ENCODE peak calls at places on chromosomes 3 and 15, in five cellular contexts. D is stomach, E is GM23338, X is transverse colon, K is HepG2. Z is an unnamed sample.

GRCh38 chr3:167762296-167762695 is 26.8 kb downstream of the SERPINI1 start:
- DNase-seq in K (no peak), E (no peak), X (no peak), D (no peak), Z (no peak)

GRCh38 chr3:127953092-127953491 is 38.1 kb downstream of the KBTBD12 start:
- DNase-seq in D (no peak), E (no peak), X (no peak), K (no peak), Z (no peak)

GRCh38 chr15:60760646-60761504 is 281.9 kb upstream of the ICE2 start:
- DNase-seq in E (no peak), D (no peak), K (no peak), X (no peak), Z (no peak)

GRCh38 chr3:123244128-123244527 is 42.4 kb downstream of the SEC22A start:
- DNase-seq in D (no peak), K (no peak), E (no peak), X (no peak), Z (no peak)

GRCh38 chr3:8482960-8483665 is 18.5 kb upstream of the LMCD1 start:
- DNase-seq in D (peak; percentile 58), E (no peak), X (peak; percentile 23), K (peak; percentile 75), Z (peak; percentile 90)

GRCh38 chr3:113063126-113063894 is 72.5 kb downstream of the GTPBP8 start:
- DNase-seq in K (no peak), E (no peak), X (no peak), D (no peak), Z (no peak)

GRCh38 chr3:52879090-52879489 is 18.3 kb downstream of the STIMATE start:
- DNase-seq in X (no peak), E (peak; percentile 49), K (no peak), D (no peak), Z (no peak)

GRCh38 chr3:170142373-170142772 is 39.2 kb downstream of the PHC3 start:
- DNase-seq in K (no peak), D (no peak), E (no peak), X (no peak), Z (no peak)

GRCh38 chr15:64521201-64521600 is 60.8 kb downstream of the ZNF609 start:
- DNase-seq in D (no peak), X (no peak), K (no peak), E (no peak), Z (peak; percentile 39)

GRCh38 chr15:44340410-44340809 is 51.9 kb downstream of the GOLM2 start:
- DNase-seq in X (no peak), K (no peak), D (no peak), E (peak; percentile 30), Z (no peak)

GRCh38 chr3:191236635-191237034 is 37.6 kb downstream of the OSTN start:
- DNase-seq in D (no peak), X (no peak), K (no peak), E (no peak), Z (no peak)

GRCh38 chr3:77370413-77370812 is 330.5 kb downstream of the ROBO2 start:
- DNase-seq in E (no peak), K (no peak), D (no peak), X (no peak), Z (no peak)

GRCh38 chr15:76196286-76196948 is 114.9 kb downstream of the ETFA start:
- DNase-seq in E (no peak), K (peak; percentile 86), D (peak; percentile 82), X (peak; percentile 79), Z (peak; percentile 87)

GRCh38 chr15:95298729-95299128 is 1031.8 kb upstream of the NR2F2 start:
- DNase-seq in K (no peak), E (no peak), X (no peak), D (no peak), Z (no peak)
- H3K4me1 ChIP-seq in K (no peaks in the 10 kb centered on the region), E (no peaks in the 10 kb centered on the region), X (no peaks in the 10 kb centered on the region), D (peaks cover 29% of the 10 kb centered on the region), Z (no peaks in the 10 kb centered on the region)

DNA sequence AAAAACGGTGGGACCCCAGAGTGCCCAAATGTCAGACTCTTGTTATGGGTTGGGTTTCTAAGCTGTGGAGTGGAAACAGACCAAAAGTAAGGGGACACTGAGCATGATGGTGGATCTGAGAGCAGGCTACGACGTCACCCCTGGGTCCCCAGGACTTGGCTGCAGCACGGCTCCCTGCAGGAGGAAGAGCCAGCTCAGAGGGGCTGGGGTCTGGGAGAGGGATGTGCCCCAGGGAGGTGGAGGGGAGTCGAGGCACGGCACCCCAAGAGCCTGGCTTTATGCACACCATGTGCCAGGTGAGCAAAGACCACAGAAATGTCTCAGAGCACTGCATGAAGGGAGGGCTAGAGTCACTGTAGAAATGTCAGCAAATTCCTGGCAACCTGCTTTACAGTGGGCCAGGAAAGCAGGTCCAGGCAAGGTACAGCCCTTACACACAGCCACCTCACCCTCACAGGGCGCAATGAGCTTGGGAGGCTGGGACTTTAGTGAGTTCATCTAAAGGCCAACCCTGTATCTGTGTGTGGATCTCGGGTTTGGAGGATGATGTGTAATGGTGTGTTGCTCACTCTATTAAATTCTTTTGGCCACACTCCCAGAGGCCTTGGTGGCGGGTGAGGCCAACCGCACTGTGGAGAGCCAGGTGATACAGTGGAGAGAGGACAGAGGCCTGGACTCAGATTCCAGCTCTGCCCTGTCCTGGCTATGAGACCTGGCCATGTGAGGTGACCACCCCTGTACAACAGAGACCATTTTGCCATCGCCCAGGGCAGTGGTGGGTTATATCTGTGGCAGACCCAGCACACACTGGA is 14.1 kb downstream of the CTSH start:
- DNase-seq in E (no peak), K (no peak), D (no peak), X (no peak), Z (peak; percentile 95)
- TF ChIP-seq POLR2AphosphoS5 in E (no peak), K (no peak), D (no peak), X (no peak), Z (peak; percentile 91)

GRCh38 chr3:32454111-32454510 is 48.5 kb downstream of the CMTM6 start:
- DNase-seq in D (peak; percentile 20), K (no peak), E (no peak), X (no peak), Z (no peak)

GRCh38 chr3:32451049-32451659 is 51.5 kb downstream of the CMTM6 start:
- DNase-seq in D (peak; percentile 21), E (no peak), X (no peak), K (no peak), Z (no peak)

GRCh38 chr3:32453346-32453745 is 49.3 kb downstream of the CMTM6 start:
- DNase-seq in D (no peak), E (no peak), K (no peak), X (no peak), Z (no peak)

GRCh38 chr3:32450426-32450825 is 52.2 kb downstream of the CMTM6 start:
- DNase-seq in X (no peak), E (no peak), K (no peak), D (no peak), Z (no peak)

DNA sequence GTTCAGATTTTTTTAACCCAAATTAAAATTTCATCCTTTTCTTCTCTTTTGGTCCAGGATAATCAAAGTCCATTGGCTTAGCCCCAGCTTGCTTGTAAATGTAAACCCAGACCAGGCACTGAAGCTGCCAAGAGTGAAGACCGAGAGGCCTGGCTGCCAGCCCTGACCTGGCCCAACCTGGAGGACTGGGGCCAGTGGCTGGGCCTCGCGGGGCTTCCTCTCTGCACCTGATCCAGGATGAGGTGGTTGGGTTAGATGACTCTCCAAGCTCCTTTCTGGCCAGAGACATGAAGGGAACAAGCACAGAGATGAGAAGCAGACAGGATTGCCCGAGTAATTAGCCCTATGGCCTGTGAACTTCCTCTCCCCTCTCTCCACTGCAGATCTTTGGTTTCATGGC is 50.6 kb downstream of the CMTM6 start:
- DNase-seq in D (peak; percentile 22), X (no peak), K (no peak), E (no peak), Z (no peak)
- H3K36me3 ChIP-seq in D (peaks cover 37% of the 10 kb centered on the region), X (no peaks in the 10 kb centered on the region), K (peaks cover 11% of the 10 kb centered on the region), E (peaks cover 6% of the 10 kb centered on the region), Z (no peaks in the 10 kb centered on the region)

GRCh38 chr3:46561511-46561910 is 4.6 kb downstream of the LRRC2 start:
- DNase-seq in E (no peak), D (no peak), K (no peak), X (no peak), Z (no peak)

GRCh38 chr3:46564190-46565112 is 1.7 kb downstream of the LRRC2 start:
- DNase-seq in E (no peak), D (no peak), X (no peak), K (no peak), Z (no peak)

GRCh38 chr3:46559030-46559704 is 6.9 kb downstream of the LRRC2 start:
- DNase-seq in D (no peak), E (no peak), K (no peak), X (no peak), Z (no peak)

GRCh38 chr3:46565113-46565490 is 1.0 kb downstream of the LRRC2 start:
- DNase-seq in D (no peak), K (no peak), E (no peak), X (no peak), Z (no peak)

GRCh38 chr3:46561951-46562350 is 4.2 kb downstream of the LRRC2 start:
- DNase-seq in E (no peak), D (no peak), K (no peak), X (no peak), Z (no peak)
- H3K4me1 ChIP-seq in E (peaks cover 74% of the 10 kb centered on the region), D (peaks cover 35% of the 10 kb centered on the region), K (peaks cover 29% of the 10 kb centered on the region), X (peaks cover 2% of the 10 kb centered on the region), Z (no peaks in the 10 kb centered on the region)

GRCh38 chr3:50671331-50671730 is 3.4 kb upstream of the DOCK3 start:
- DNase-seq in K (no peak), X (no peak), D (no peak), E (no peak), Z (peak; percentile 44)

GRCh38 chr3:50675179-50676030 is 678 bp downstream of the DOCK3 start:
- DNase-seq in D (no peak), X (peak; percentile 39), K (no peak), E (peak; percentile 80), Z (peak; percentile 21)

GRCh38 chr3:50673937-50674336 is 790 bp upstream of the DOCK3 start:
- DNase-seq in D (no peak), K (no peak), X (no peak), E (peak; percentile 17), Z (no peak)

GRCh38 chr3:50674349-50675178 is at the start of gene DOCK3:
- DNase-seq in E (peak; percentile 83), D (peak; percentile 69), K (no peak), X (peak; percentile 55), Z (peak; percentile 28)

GRCh38 chr3:50672656-50673055 is 2.1 kb upstream of the DOCK3 start:
- DNase-seq in X (no peak), E (no peak), D (no peak), K (no peak), Z (no peak)
- TF ChIP-seq POLR2AphosphoS5 in X (no peak), E (no peak), D (no peak), K (no peak), Z (no peak)

GRCh38 chr15:89553632-89554031 is 21.6 kb upstream of the TICRR start:
- DNase-seq in X (no peak), E (no peak), K (no peak), D (no peak), Z (no peak)
- H3K36me3 ChIP-seq in X (no peaks in the 10 kb centered on the region), E (no peaks in the 10 kb centered on the region), K (no peaks in the 10 kb centered on the region), D (no peaks in the 10 kb centered on the region), Z (no peaks in the 10 kb centered on the region)

GRCh38 chr3:10012106-10012505 is 14.1 kb upstream of the FANCD2 start:
- DNase-seq in K (no peak), X (no peak), E (no peak), D (no peak), Z (no peak)
- H3K4me1 ChIP-seq in K (peaks cover 36% of the 10 kb centered on the region), X (peaks cover 20% of the 10 kb centered on the region), E (peaks cover 12% of the 10 kb centered on the region), D (peaks cover 62% of the 10 kb centered on the region), Z (peaks cover 11% of the 10 kb centered on the region)

GRCh38 chr3:62149962-62150361 is 223.4 kb downstream of the FEZF2 start:
- DNase-seq in E (no peak), K (no peak), X (no peak), D (no peak), Z (no peak)
- TF ChIP-seq POLR2AphosphoS5 in E (no peak), K (no peak), X (peak; percentile 8), D (no peak), Z (no peak)

GRCh38 chr3:184359610-184360009 is 1.8 kb downstream of the CLCN2 start:
- DNase-seq in E (peak; percentile 43), K (no peak), X (no peak), D (no peak), Z (no peak)
- H3K36me3 ChIP-seq in E (peaks cover 3% of the 10 kb centered on the region), K (peaks cover 8% of the 10 kb centered on the region), X (no peaks in the 10 kb centered on the region), D (peaks cover 19% of the 10 kb centered on the region), Z (no peaks in the 10 kb centered on the region)

Z was measured in prostate gland.